ENCODE peak calls at places on chromosomes 1 and 21, in six cellular contexts. X is A549, P is tibial artery, D is thyroid gland, Z is endothelial cell of umbilical vein, T is mesendoderm. S is an unnamed sample.

GRCh38 chr1:231594123-231594522 is 32.5 kb upstream of the DISC1 start:
- DNase-seq in X (no peak), P (no peak), D (no peak), Z (no peak), T (no peak), S (no peak)

GRCh38 chr1:184691719-184692324 is 62.8 kb downstream of the EDEM3 start:
- DNase-seq in X (peak), P (no peak), D (no peak), Z (peak), T (peak), S (no peak)

GRCh38 chr1:54971317-54971791 is 9.1 kb upstream of the TMEM61 start:
- DNase-seq in X (peak), P (no peak), D (no peak), Z (peak), T (no peak), S (no peak)

GRCh38 chr1:234658143-234658542 is 48.2 kb upstream of the IRF2BP2 start:
- DNase-seq in X (peak), P (no peak), D (peak), Z (no peak), T (peak), S (no peak)

GRCh38 chr1:59285691-59286090 is 11.2 kb upstream of the FGGY start:
- DNase-seq in X (no peak), P (no peak), D (no peak), Z (no peak), T (no peak), S (no peak)

GRCh38 chr1:23798662-23799142 is 1.9 kb downstream of the GALE start:
- DNase-seq in X (peak), P (no peak), D (no peak), Z (no peak), T (peak), S (no peak)

GRCh38 chr1:25906644-25907300 is 553 bp upstream of the STMN1 start:
- DNase-seq in X (peak), P (peak), D (peak), Z (no peak), T (peak), S (no peak)

GRCh38 chr1:53265581-53265980 is 27.3 kb upstream of the MAGOH start:
- DNase-seq in X (no peak), P (no peak), D (no peak), Z (no peak), T (no peak), S (no peak)

GRCh38 chr1:37455516-37455915 is 18.9 kb upstream of the ZC3H12A start:
- DNase-seq in X (no peak), P (no peak), D (no peak), Z (no peak), T (no peak), S (no peak)

GRCh38 chr21:38303300-38303699 is 46.5 kb downstream of the KCNJ15 start:
- DNase-seq in X (peak), P (peak), D (peak), Z (peak), T (no peak), S (no peak)

GRCh38 chr1:165703648-165704047 is 5.3 kb upstream of the ALDH9A1 start:
- DNase-seq in X (no peak), P (no peak), D (no peak), Z (no peak), T (no peak), S (no peak)

GRCh38 chr1:163035791-163036249 is 33.3 kb upstream of the RGS4 start:
- DNase-seq in X (peak), P (no peak), D (no peak), Z (peak), T (peak), S (no peak)

GRCh38 chr1:198408716-198409115 is 131.8 kb downstream of the ATP6V1G3 start:
- DNase-seq in X (no peak), P (no peak), D (no peak), Z (no peak), T (no peak), S (no peak)

GRCh38 chr1:93021539-93022134 is 57.4 kb upstream of the MTF2 start:
- DNase-seq in X (peak), P (no peak), D (no peak), Z (peak), T (peak), S (no peak)

GRCh38 chr1:61836649-61837048 is 94.4 kb downstream of the PATJ start:
- DNase-seq in X (no peak), P (peak), D (no peak), Z (no peak), T (no peak), S (no peak)
- H3K4me3 ChIP-seq in X (no peak), P (no peak), D (no peak), Z (no peak), T (no peak), S (no peak)

GRCh38 chr1:64826991-64827390 is 82.1 kb downstream of the RAVER2 start:
- DNase-seq in X (no peak), P (no peak), D (no peak), Z (no peak), T (no peak), S (no peak)

GRCh38 chr1:64823691-64824476 is 79.0 kb downstream of the RAVER2 start:
- DNase-seq in X (peak), P (peak), D (peak), Z (peak), T (peak), S (peak)

DNA sequence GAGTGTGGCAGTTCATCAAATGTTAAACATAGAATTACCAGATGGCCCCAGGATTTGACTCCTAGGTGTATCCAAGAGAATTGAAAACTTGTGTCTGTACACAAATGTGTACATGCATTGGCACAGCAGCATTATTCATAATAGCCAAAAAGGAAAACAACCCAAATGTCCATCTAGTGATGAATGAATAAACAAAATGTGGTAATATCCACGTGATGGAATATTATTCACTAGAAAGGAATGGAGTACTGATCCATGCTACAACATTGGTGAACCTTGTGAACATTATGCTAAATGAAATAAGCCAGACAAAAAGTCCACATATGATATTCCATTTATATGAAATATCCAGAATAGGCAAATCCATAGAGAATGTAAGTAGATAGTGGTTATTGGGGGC is 77.7 kb downstream of the RAVER2 start:
- DNase-seq in X (no peak), P (no peak), D (no peak), Z (no peak), T (no peak), S (no peak)
- H3K27ac ChIP-seq in X (no peak), P (no peak), D (no peak), Z (no peak), T (no peak), S (no peak)

DNA sequence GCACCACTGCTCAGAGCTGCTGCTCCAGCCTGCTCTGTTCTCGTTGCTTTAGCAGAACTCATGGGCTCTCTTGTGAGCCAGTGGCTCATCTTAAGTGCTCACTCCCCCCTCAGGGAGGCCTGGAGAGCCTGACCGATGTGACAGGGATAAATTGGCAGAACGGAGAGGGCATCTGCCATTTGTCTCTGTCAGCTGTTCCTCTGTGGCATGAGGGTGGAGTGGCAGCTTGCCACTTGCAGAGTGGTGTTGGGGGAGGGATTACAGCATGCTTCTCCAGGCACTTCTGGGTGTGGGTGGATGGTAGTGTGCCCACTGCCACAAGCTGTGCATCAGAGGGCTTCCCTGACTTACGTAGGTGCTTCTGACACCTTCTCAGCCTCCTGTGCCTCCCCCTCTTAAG is 229.5 kb downstream of the PAPPA2 start:
- DNase-seq in X (no peak), P (no peak), D (peak), Z (no peak), T (no peak), S (no peak)
- H3K4me3 ChIP-seq in X (no peak), P (no peak), D (no peak), Z (no peak), T (no peak), S (no peak)

GRCh38 chr1:8875216-8875861 is 3.1 kb downstream of the ENO1 start:
- DNase-seq in X (no peak), P (no peak), D (no peak), Z (peak), T (no peak), S (no peak)

GRCh38 chr1:8878448-8879347 is at the start of gene ENO1:
- DNase-seq in X (peak), P (peak), D (peak), Z (peak), T (peak), S (peak)

GRCh38 chr1:8873506-8874229 is 4.8 kb downstream of the ENO1 start:
- DNase-seq in X (peak), P (peak), D (peak), Z (peak), T (peak), S (peak)

GRCh38 chr1:8874230-8875201 is 4.0 kb downstream of the ENO1 start:
- DNase-seq in X (no peak), P (no peak), D (no peak), Z (no peak), T (no peak), S (no peak)

DNA sequence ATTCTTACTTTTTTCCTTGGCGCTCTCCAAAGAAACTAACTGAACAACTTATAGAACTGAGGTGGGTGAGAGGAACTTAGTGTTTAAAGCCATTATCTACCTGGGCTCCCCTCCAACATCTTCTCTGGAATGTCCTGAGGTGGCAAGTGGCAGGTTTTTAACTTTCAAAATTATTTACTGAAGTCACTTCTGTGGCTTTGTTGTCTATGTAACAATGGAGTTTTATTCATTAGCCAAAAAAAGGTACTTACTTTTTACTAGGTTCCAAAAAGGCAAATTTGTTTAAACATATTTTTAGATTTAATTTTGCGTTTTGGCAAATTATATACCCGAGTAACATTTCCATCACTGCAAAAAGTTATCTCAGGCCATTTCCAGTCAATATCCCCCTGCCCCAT is 2.4 kb downstream of the ENO1 start:
- DNase-seq in X (no peak), P (no peak), D (no peak), Z (no peak), T (no peak), S (no peak)
- H3K27ac ChIP-seq in X (peak), P (no peak), D (peak), Z (peak), T (peak), S (no peak)

GRCh38 chr1:40057310-40058030 is 16.9 kb downstream of the CAP1 start:
- DNase-seq in X (no peak), P (no peak), D (no peak), Z (peak), T (peak), S (no peak)

GRCh38 chr1:40058453-40059291 is 18.1 kb downstream of the CAP1 start:
- DNase-seq in X (no peak), P (no peak), D (no peak), Z (peak), T (no peak), S (no peak)

GRCh38 chr1:40056519-40057309 is 16.2 kb downstream of the CAP1 start:
- DNase-seq in X (no peak), P (no peak), D (no peak), Z (no peak), T (no peak), S (no peak)

GRCh38 chr1:40059292-40059959 is 18.9 kb downstream of the CAP1 start:
- DNase-seq in X (peak), P (no peak), D (no peak), Z (peak), T (peak), S (peak)

DNA sequence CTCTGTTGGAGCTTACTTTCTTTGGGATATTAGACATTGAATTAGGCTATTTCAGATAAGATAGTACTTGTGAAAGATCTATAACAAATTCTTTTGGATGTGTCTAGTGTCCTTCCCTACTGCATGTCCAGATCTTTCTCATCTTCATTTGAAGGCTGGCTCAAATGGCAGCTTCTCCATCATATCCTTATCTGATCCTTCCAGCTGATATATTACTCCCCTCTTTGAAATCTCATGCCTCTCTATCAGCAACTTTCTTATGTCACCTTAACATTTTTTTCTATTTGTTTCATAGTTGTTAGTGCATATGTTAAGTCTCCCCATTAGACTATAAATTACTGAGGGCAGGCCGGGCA is 17.5 kb downstream of the CAP1 start:
- DNase-seq in X (no peak), P (no peak), D (no peak), Z (no peak), T (no peak), S (no peak)
- H3K4me3 ChIP-seq in X (no peak), P (no peak), D (no peak), Z (no peak), T (no peak), S (no peak)

GRCh38 chr1:244092293-244093264 is 41.5 kb downstream of the ZBTB18 start:
- DNase-seq in X (peak), P (no peak), D (no peak), Z (no peak), T (no peak), S (no peak)
- H3K27ac ChIP-seq in X (peak), P (no peak), D (no peak), Z (no peak), T (no peak), S (no peak)

DNA sequence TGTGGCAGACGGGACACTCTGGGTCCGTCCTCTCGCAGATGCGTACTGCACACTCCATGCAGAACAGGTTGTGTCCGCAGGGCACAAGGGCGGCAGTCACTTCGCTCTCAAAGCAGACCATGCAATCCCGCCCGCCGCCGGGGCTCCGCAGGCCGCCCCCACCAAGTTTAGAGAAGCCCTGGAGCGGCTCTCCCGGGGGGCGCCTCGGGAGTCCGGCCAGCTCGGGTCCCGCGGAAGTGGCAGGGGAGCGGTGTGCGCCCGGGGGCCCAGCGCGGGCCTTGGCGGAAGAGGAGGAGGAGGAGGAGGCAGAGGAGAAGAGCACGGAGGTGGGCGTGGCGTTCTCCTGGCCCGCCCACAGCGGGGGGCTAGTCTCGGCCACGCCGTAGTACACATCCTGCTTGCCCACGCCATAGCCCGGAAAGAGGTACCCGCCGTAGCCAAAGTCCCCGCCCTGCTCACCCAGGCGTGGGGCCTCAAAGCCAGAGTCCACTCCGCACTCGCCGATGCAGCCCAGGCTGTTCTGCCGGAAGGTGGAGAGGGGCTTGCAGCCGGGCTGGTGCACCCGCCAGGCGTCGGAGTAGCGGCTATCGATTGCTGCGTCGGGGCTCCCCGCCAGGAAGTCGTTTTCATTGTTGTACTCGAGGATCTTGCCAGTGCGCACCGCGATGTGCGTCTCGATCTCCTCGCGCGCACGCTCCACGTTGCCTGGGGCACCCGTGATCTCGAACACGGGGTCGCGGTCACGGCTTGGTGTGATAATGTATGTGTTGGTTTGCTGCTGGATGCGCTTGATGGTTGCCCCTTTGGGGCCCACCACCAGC is 5.4 kb downstream of the MEX3A start:
- DNase-seq in X (no peak), P (no peak), D (peak), Z (no peak), T (no peak), S (no peak)
- H3K4me3 ChIP-seq in X (no peak), P (peak), D (no peak), Z (no peak), T (no peak), S (no peak)

GRCh38 chr1:169103443-169103842 is 3.0 kb upstream of the ATP1B1 start:
- DNase-seq in X (no peak), P (no peak), D (peak), Z (no peak), T (no peak), S (no peak)
- H3K27ac ChIP-seq in X (peak), P (no peak), D (peak), Z (no peak), T (no peak), S (no peak)

GRCh38 chr1:79042539-79042938 is 36.0 kb upstream of the ADGRL4 start:
- DNase-seq in X (no peak), P (no peak), D (no peak), Z (peak), T (peak), S (no peak)

GRCh38 chr1:79043506-79043905 is 37.0 kb upstream of the ADGRL4 start:
- DNase-seq in X (no peak), P (no peak), D (no peak), Z (no peak), T (peak), S (no peak)

GRCh38 chr1:79042117-79042516 is 35.6 kb upstream of the ADGRL4 start:
- DNase-seq in X (peak), P (no peak), D (no peak), Z (peak), T (peak), S (no peak)

GRCh38 chr1:79040424-79041089 is 34.0 kb upstream of the ADGRL4 start:
- DNase-seq in X (no peak), P (no peak), D (no peak), Z (peak), T (no peak), S (no peak)

DNA sequence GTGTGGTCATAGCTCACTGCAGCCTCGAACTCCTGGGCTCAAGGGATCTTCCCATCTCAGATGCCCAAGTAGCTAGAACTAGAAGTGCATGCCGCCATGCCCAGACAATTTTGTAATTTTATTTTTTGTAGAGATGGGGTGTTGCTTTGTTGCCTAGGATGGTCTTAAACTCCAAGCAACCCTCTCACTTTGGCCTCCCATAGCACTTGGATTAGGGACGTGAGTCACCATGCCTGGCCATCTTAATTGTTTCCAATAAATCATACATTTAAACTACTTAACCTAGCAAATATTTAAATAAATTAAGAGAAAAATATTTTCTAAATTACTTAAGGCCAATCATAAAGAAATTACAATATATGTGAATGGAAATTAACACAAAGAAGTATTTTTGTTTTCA is 35.1 kb upstream of the ADGRL4 start:
- DNase-seq in X (no peak), P (no peak), D (no peak), Z (peak), T (peak), S (no peak)
- H3K4me3 ChIP-seq in X (no peak), P (no peak), D (no peak), Z (no peak), T (no peak), S (no peak)

DNA sequence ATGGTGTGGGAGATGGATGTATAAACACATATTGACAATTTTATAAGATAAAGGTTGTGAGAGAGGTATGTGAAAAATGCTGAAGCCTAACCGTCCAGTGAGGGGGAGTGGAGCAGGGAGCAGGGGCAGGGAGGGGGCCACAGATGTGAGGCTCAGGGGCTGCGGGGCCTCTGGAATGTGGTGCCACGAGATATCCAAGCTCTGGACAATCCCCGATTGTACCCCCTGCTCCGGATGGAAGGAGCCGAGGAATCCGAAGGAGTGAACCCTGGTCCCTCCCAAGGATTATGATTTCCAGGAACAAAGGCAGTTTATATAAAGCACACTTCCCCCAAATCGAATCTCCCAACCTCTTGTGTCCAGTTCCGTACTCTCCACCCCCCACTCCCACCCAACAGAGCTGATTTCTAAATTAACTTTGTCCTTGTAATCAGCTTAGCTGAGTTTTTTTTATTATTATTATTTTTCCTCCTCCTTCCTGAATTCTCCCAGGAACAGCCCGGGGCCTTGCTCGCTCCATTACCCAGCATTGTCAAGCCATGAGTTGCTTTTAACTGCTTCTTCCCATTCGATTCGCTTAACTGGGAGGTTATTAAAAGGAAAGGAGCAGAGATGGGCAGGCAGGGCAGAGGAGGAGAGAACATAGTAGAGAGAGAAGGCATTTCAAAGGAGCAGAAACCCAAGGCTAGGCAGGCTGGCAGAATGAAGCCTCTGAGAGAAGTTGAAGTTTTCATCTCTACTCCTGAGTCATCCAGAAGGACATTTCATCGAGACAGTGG is 9.4 kb downstream of the KIRREL1 start:
- DNase-seq in X (no peak), P (no peak), D (peak), Z (no peak), T (no peak), S (no peak)
- H3K27ac ChIP-seq in X (peak), P (peak), D (peak), Z (no peak), T (peak), S (no peak)

S was measured in iPS DF 6.9.